ENCODE peak calls at places on chromosomes 7 and 10, in ten cellular contexts. One of them, this sample, is unnamed.

GRCh38 chr7:44258865-44259546 is 58.2 kb downstream of the YKT6 start:
- DNase-seq in epithelial cell of prostate: no peak
- DNase-seq in kidney glomerular epithelial cell: no peak
- DNase-seq in NT2/D1: no peak
- DNase-seq in GM12891: no peak
- DNase-seq in stimulated activated CD4-positive, alpha-beta T cell treated with anti-CD3 and anti-CD28 coated beads, Interleukin-1b, Interleukin-23, amount 100 ng/mL, for 24 hours: no peak
- DNase-seq in progenitor cell of endocrine pancreas: no peak
- DNase-seq in K562: no peak
- DNase-seq in NCI-H1105 treated with DMSO at 0.1 percent for 48 hours: no peak
- DNase-seq in endodermal cell: no peak
- DNase-seq in this sample: no peak

GRCh38 chr10:110496553-110497437 is 912 bp upstream of the DUSP5 start:
- DNase-seq in epithelial cell of prostate: no peak
- DNase-seq in kidney glomerular epithelial cell: no peak
- DNase-seq in NT2/D1: no peak
- DNase-seq in GM12891: no peak
- DNase-seq in stimulated activated CD4-positive, alpha-beta T cell treated with anti-CD3 and anti-CD28 coated beads, Interleukin-1b, Interleukin-23, amount 100 ng/mL, for 24 hours: no peak
- DNase-seq in progenitor cell of endocrine pancreas: no peak
- DNase-seq in K562: no peak
- DNase-seq in NCI-H1105 treated with DMSO at 0.1 percent for 48 hours: no peak
- DNase-seq in endodermal cell: no peak
- DNase-seq in this sample: no peak

GRCh38 chr10:32337343-32337742 is 9.6 kb downstream of the EPC1 start:
- DNase-seq in epithelial cell of prostate: no peak
- DNase-seq in kidney glomerular epithelial cell: no peak
- DNase-seq in NT2/D1: no peak
- DNase-seq in GM12891: no peak
- DNase-seq in stimulated activated CD4-positive, alpha-beta T cell treated with anti-CD3 and anti-CD28 coated beads, Interleukin-1b, Interleukin-23, amount 100 ng/mL, for 24 hours: no peak
- DNase-seq in progenitor cell of endocrine pancreas: no peak
- DNase-seq in K562: no peak
- DNase-seq in NCI-H1105 treated with DMSO at 0.1 percent for 48 hours: no peak
- DNase-seq in endodermal cell: no peak
- DNase-seq in this sample: no peak

GRCh38 chr7:117098457-117098856 is 145.2 kb downstream of the ST7 start:
- DNase-seq in epithelial cell of prostate: peak
- DNase-seq in kidney glomerular epithelial cell: peak
- DNase-seq in NT2/D1: no peak
- DNase-seq in GM12891: no peak
- DNase-seq in stimulated activated CD4-positive, alpha-beta T cell treated with anti-CD3 and anti-CD28 coated beads, Interleukin-1b, Interleukin-23, amount 100 ng/mL, for 24 hours: no peak
- DNase-seq in progenitor cell of endocrine pancreas: no peak
- DNase-seq in K562: no peak
- DNase-seq in NCI-H1105 treated with DMSO at 0.1 percent for 48 hours: no peak
- DNase-seq in endodermal cell: no peak
- DNase-seq in this sample: no peak

GRCh38 chr7:467393-467828 is 52.2 kb downstream of the PDGFA start:
- DNase-seq in epithelial cell of prostate: no peak
- DNase-seq in kidney glomerular epithelial cell: no peak
- DNase-seq in NT2/D1: no peak
- DNase-seq in GM12891: no peak
- DNase-seq in stimulated activated CD4-positive, alpha-beta T cell treated with anti-CD3 and anti-CD28 coated beads, Interleukin-1b, Interleukin-23, amount 100 ng/mL, for 24 hours: no peak
- DNase-seq in progenitor cell of endocrine pancreas: no peak
- DNase-seq in K562: no peak
- DNase-seq in NCI-H1105 treated with DMSO at 0.1 percent for 48 hours: no peak
- DNase-seq in endodermal cell: no peak
- DNase-seq in this sample: no peak

GRCh38 chr7:28411876-28412662 is at the start of gene CREB5:
- DNase-seq in epithelial cell of prostate: no peak
- DNase-seq in kidney glomerular epithelial cell: no peak
- DNase-seq in NT2/D1: no peak
- DNase-seq in GM12891: no peak
- DNase-seq in stimulated activated CD4-positive, alpha-beta T cell treated with anti-CD3 and anti-CD28 coated beads, Interleukin-1b, Interleukin-23, amount 100 ng/mL, for 24 hours: no peak
- DNase-seq in progenitor cell of endocrine pancreas: no peak
- DNase-seq in K562: no peak
- DNase-seq in NCI-H1105 treated with DMSO at 0.1 percent for 48 hours: no peak
- DNase-seq in endodermal cell: peak
- DNase-seq in this sample: no peak

GRCh38 chr10:120437541-120437940 is 19.5 kb upstream of the PLPP4 start:
- DNase-seq in epithelial cell of prostate: no peak
- DNase-seq in kidney glomerular epithelial cell: no peak
- DNase-seq in NT2/D1: no peak
- DNase-seq in GM12891: no peak
- DNase-seq in stimulated activated CD4-positive, alpha-beta T cell treated with anti-CD3 and anti-CD28 coated beads, Interleukin-1b, Interleukin-23, amount 100 ng/mL, for 24 hours: no peak
- DNase-seq in progenitor cell of endocrine pancreas: no peak
- DNase-seq in K562: no peak
- DNase-seq in NCI-H1105 treated with DMSO at 0.1 percent for 48 hours: no peak
- DNase-seq in endodermal cell: no peak
- DNase-seq in this sample: no peak

GRCh38 chr10:97422921-97423420 is 3.0 kb upstream of the PGAM1 start:
- DNase-seq in epithelial cell of prostate: no peak
- DNase-seq in kidney glomerular epithelial cell: peak
- DNase-seq in NT2/D1: no peak
- DNase-seq in GM12891: no peak
- DNase-seq in stimulated activated CD4-positive, alpha-beta T cell treated with anti-CD3 and anti-CD28 coated beads, Interleukin-1b, Interleukin-23, amount 100 ng/mL, for 24 hours: no peak
- DNase-seq in progenitor cell of endocrine pancreas: no peak
- DNase-seq in K562: no peak
- DNase-seq in NCI-H1105 treated with DMSO at 0.1 percent for 48 hours: no peak
- DNase-seq in endodermal cell: no peak
- DNase-seq in this sample: no peak

GRCh38 chr7:81478664-81479063 is 291.2 kb downstream of the HGF start:
- DNase-seq in epithelial cell of prostate: no peak
- DNase-seq in kidney glomerular epithelial cell: peak
- DNase-seq in NT2/D1: peak
- DNase-seq in GM12891: no peak
- DNase-seq in stimulated activated CD4-positive, alpha-beta T cell treated with anti-CD3 and anti-CD28 coated beads, Interleukin-1b, Interleukin-23, amount 100 ng/mL, for 24 hours: no peak
- DNase-seq in progenitor cell of endocrine pancreas: no peak
- DNase-seq in K562: no peak
- DNase-seq in NCI-H1105 treated with DMSO at 0.1 percent for 48 hours: no peak
- DNase-seq in endodermal cell: no peak
- DNase-seq in this sample: no peak

GRCh38 chr10:109887272-109887671 is 36.0 kb downstream of the XPNPEP1 start:
- DNase-seq in epithelial cell of prostate: no peak
- DNase-seq in kidney glomerular epithelial cell: peak
- DNase-seq in NT2/D1: no peak
- DNase-seq in GM12891: no peak
- DNase-seq in stimulated activated CD4-positive, alpha-beta T cell treated with anti-CD3 and anti-CD28 coated beads, Interleukin-1b, Interleukin-23, amount 100 ng/mL, for 24 hours: no peak
- DNase-seq in progenitor cell of endocrine pancreas: no peak
- DNase-seq in K562: no peak
- DNase-seq in NCI-H1105 treated with DMSO at 0.1 percent for 48 hours: no peak
- DNase-seq in endodermal cell: no peak
- DNase-seq in this sample: no peak

GRCh38 chr7:121752706-121753105 is 120.3 kb upstream of the PTPRZ1 start:
- DNase-seq in epithelial cell of prostate: no peak
- DNase-seq in kidney glomerular epithelial cell: no peak
- DNase-seq in NT2/D1: peak
- DNase-seq in GM12891: no peak
- DNase-seq in stimulated activated CD4-positive, alpha-beta T cell treated with anti-CD3 and anti-CD28 coated beads, Interleukin-1b, Interleukin-23, amount 100 ng/mL, for 24 hours: no peak
- DNase-seq in progenitor cell of endocrine pancreas: no peak
- DNase-seq in K562: no peak
- DNase-seq in NCI-H1105 treated with DMSO at 0.1 percent for 48 hours: peak
- DNase-seq in endodermal cell: peak
- DNase-seq in this sample: no peak

GRCh38 chr10:66747451-66747850 is 178.4 kb upstream of the LRRTM3 start:
- DNase-seq in epithelial cell of prostate: peak
- DNase-seq in kidney glomerular epithelial cell: peak
- DNase-seq in NT2/D1: no peak
- DNase-seq in GM12891: no peak
- DNase-seq in stimulated activated CD4-positive, alpha-beta T cell treated with anti-CD3 and anti-CD28 coated beads, Interleukin-1b, Interleukin-23, amount 100 ng/mL, for 24 hours: no peak
- DNase-seq in progenitor cell of endocrine pancreas: no peak
- DNase-seq in K562: no peak
- DNase-seq in NCI-H1105 treated with DMSO at 0.1 percent for 48 hours: no peak
- DNase-seq in endodermal cell: no peak
- DNase-seq in this sample: no peak

GRCh38 chr7:143380264-143380645 is 890 bp upstream of the ZYX start:
- DNase-seq in epithelial cell of prostate: no peak
- DNase-seq in kidney glomerular epithelial cell: peak
- DNase-seq in NT2/D1: peak
- DNase-seq in GM12891: peak
- DNase-seq in stimulated activated CD4-positive, alpha-beta T cell treated with anti-CD3 and anti-CD28 coated beads, Interleukin-1b, Interleukin-23, amount 100 ng/mL, for 24 hours: peak
- DNase-seq in progenitor cell of endocrine pancreas: peak
- DNase-seq in K562: peak
- DNase-seq in NCI-H1105 treated with DMSO at 0.1 percent for 48 hours: peak
- DNase-seq in endodermal cell: peak
- DNase-seq in this sample: peak

GRCh38 chr10:97069576-97070362 is 116.0 kb downstream of the SLIT1 start:
- DNase-seq in epithelial cell of prostate: peak
- DNase-seq in kidney glomerular epithelial cell: no peak
- DNase-seq in NT2/D1: no peak
- DNase-seq in GM12891: no peak
- DNase-seq in stimulated activated CD4-positive, alpha-beta T cell treated with anti-CD3 and anti-CD28 coated beads, Interleukin-1b, Interleukin-23, amount 100 ng/mL, for 24 hours: no peak
- DNase-seq in progenitor cell of endocrine pancreas: no peak
- DNase-seq in K562: peak
- DNase-seq in NCI-H1105 treated with DMSO at 0.1 percent for 48 hours: no peak
- DNase-seq in endodermal cell: peak
- DNase-seq in this sample: no peak

GRCh38 chr10:78896169-78896931 is 172.4 kb upstream of the ZMIZ1 start:
- DNase-seq in epithelial cell of prostate: no peak
- DNase-seq in kidney glomerular epithelial cell: no peak
- DNase-seq in NT2/D1: no peak
- DNase-seq in GM12891: no peak
- DNase-seq in stimulated activated CD4-positive, alpha-beta T cell treated with anti-CD3 and anti-CD28 coated beads, Interleukin-1b, Interleukin-23, amount 100 ng/mL, for 24 hours: no peak
- DNase-seq in progenitor cell of endocrine pancreas: peak
- DNase-seq in K562: no peak
- DNase-seq in NCI-H1105 treated with DMSO at 0.1 percent for 48 hours: no peak
- DNase-seq in endodermal cell: no peak
- DNase-seq in this sample: no peak

This sample was measured in NCI-H2171.